ENCODE peak calls at places on chromosomes 13 and 19, in seven cellular contexts. M is fibroblast of lung, X is left ventricle myocardium inferior, L is heart right ventricle, S is skeletal muscle cell, Z is Peyer's patch, H is left lung. P is an unnamed sample.

GRCh38 chr13:29494520-29494919 is 101.0 kb downstream of the SLC7A1 start:
- DNase-seq in M (no peak), X (no peak), L (no peak), S (no peak), Z (peak), H (no peak), P (no peak)

GRCh38 chr13:113211774-113212173 is 2.4 kb downstream of the CUL4A start:
- DNase-seq in M (no peak), X (no peak), L (no peak), S (no peak), Z (no peak), H (no peak), P (no peak)

GRCh38 chr19:2478324-2478755 is 2.4 kb downstream of the GADD45B start:
- DNase-seq in M (peak), X (peak), L (peak), S (no peak), Z (peak), H (peak), P (peak)

GRCh38 chr19:16824658-16825311 is 4.4 kb upstream of the SIN3B start:
- DNase-seq in M (no peak), X (no peak), L (no peak), S (no peak), Z (no peak), H (no peak), P (peak)

GRCh38 chr13:38308736-38309135 is 40.9 kb upstream of the UFM1 start:
- DNase-seq in M (peak), X (no peak), L (no peak), S (peak), Z (no peak), H (no peak), P (peak)

GRCh38 chr19:55457683-55458457 is 3.6 kb downstream of the ISOC2 start:
- DNase-seq in M (no peak), X (no peak), L (no peak), S (no peak), Z (no peak), H (no peak), P (no peak)

GRCh38 chr19:44597131-44597491 is 16.3 kb upstream of the IGSF23 start:
- DNase-seq in M (no peak), X (no peak), L (no peak), S (no peak), Z (no peak), H (no peak), P (no peak)

GRCh38 chr19:34734601-34735103 is 609 bp downstream of the ZNF181 start:
- DNase-seq in M (no peak), X (no peak), L (no peak), S (no peak), Z (no peak), H (no peak), P (no peak)

GRCh38 chr13:72523049-72523448 is 204.4 kb downstream of the MZT1 start:
- DNase-seq in M (no peak), X (no peak), L (no peak), S (no peak), Z (no peak), H (no peak), P (no peak)

GRCh38 chr13:79772811-79773210 is 291.9 kb downstream of the NDFIP2 start:
- DNase-seq in M (peak), X (no peak), L (no peak), S (no peak), Z (no peak), H (no peak), P (no peak)

GRCh38 chr13:33577037-33577436 is 240.9 kb upstream of the RFC3 start:
- DNase-seq in M (peak), X (no peak), L (no peak), S (no peak), Z (no peak), H (no peak), P (peak)

GRCh38 chr19:33818426-33818825 is 21.8 kb downstream of the KCTD15 start:
- DNase-seq in M (no peak), X (no peak), L (no peak), S (no peak), Z (no peak), H (no peak), P (no peak)

GRCh38 chr19:17931532-17932191 is 1.2 kb upstream of the CCDC124 start:
- DNase-seq in M (no peak), X (no peak), L (no peak), S (no peak), Z (no peak), H (no peak), P (no peak)

GRCh38 chr19:41299755-41300089 is 10.2 kb upstream of the CCDC97 start:
- DNase-seq in M (peak), X (peak), L (peak), S (peak), Z (peak), H (peak), P (peak)

GRCh38 chr19:32287811-32288227 is 57.6 kb upstream of the ZNF507 start:
- DNase-seq in M (peak), X (peak), L (peak), S (peak), Z (peak), H (peak), P (peak)

GRCh38 chr13:101204270-101205011 is 211.9 kb downstream of the NALCN start:
- DNase-seq in M (peak), X (no peak), L (no peak), S (no peak), Z (no peak), H (no peak), P (no peak)

GRCh38 chr13:62094937-62095336 is 679.3 kb upstream of the PCDH20 start:
- DNase-seq in M (no peak), X (no peak), L (no peak), S (no peak), Z (no peak), H (no peak), P (no peak)

GRCh38 chr13:44072536-44072935 is 192.8 kb downstream of the LACC1 start:
- DNase-seq in M (no peak), X (no peak), L (no peak), S (no peak), Z (no peak), H (no peak), P (no peak)

GRCh38 chr13:60143775-60144174 is 20.0 kb downstream of the DIAPH3 start:
- DNase-seq in M (no peak), X (no peak), L (no peak), S (no peak), Z (no peak), H (no peak), P (peak)

GRCh38 chr19:13718733-13719132 is 45.6 kb upstream of the MRI1 start:
- DNase-seq in M (peak), X (peak), L (no peak), S (no peak), Z (no peak), H (no peak), P (peak)

GRCh38 chr19:34235425-34235940 is 18.9 kb upstream of the GARRE1 start:
- DNase-seq in M (no peak), X (no peak), L (no peak), S (no peak), Z (no peak), H (no peak), P (no peak)

GRCh38 chr19:7373862-7374261 is 25.1 kb downstream of the ARHGEF18 start:
- DNase-seq in M (no peak), X (no peak), L (no peak), S (no peak), Z (no peak), H (no peak), P (no peak)

GRCh38 chr19:4776436-4777205 is 14.9 kb upstream of the FEM1A start:
- DNase-seq in M (no peak), X (no peak), L (no peak), S (no peak), Z (no peak), H (no peak), P (no peak)

GRCh38 chr13:40963927-40964326 is 55.2 kb downstream of the ELF1 start:
- DNase-seq in M (peak), X (no peak), L (no peak), S (no peak), Z (no peak), H (no peak), P (peak)

GRCh38 chr19:50432221-50432626 is 468 bp upstream of the MYBPC2 start:
- DNase-seq in M (no peak), X (no peak), L (no peak), S (no peak), Z (no peak), H (no peak), P (peak)

GRCh38 chr19:3753631-3754410 is 7.7 kb downstream of the APBA3 start:
- DNase-seq in M (no peak), X (no peak), L (no peak), S (no peak), Z (no peak), H (no peak), P (no peak)

GRCh38 chr19:10655457-10656312 is 1.5 kb downstream of the ILF3 start:
- DNase-seq in M (no peak), X (no peak), L (no peak), S (no peak), Z (no peak), H (no peak), P (peak)

GRCh38 chr13:77040076-77040475 is 13.1 kb upstream of the FBXL3 start:
- DNase-seq in M (no peak), X (no peak), L (no peak), S (no peak), Z (no peak), H (no peak), P (no peak)

GRCh38 chr13:77040835-77041234 is 13.9 kb upstream of the FBXL3 start:
- DNase-seq in M (no peak), X (no peak), L (no peak), S (no peak), Z (no peak), H (no peak), P (no peak)

GRCh38 chr13:77047649-77048343 is 20.8 kb upstream of the FBXL3 start:
- DNase-seq in M (no peak), X (no peak), L (no peak), S (no peak), Z (no peak), H (no peak), P (no peak)

GRCh38 chr13:77038907-77039470 is 12.0 kb upstream of the FBXL3 start:
- DNase-seq in M (no peak), X (no peak), L (no peak), S (no peak), Z (no peak), H (no peak), P (no peak)

DNA sequence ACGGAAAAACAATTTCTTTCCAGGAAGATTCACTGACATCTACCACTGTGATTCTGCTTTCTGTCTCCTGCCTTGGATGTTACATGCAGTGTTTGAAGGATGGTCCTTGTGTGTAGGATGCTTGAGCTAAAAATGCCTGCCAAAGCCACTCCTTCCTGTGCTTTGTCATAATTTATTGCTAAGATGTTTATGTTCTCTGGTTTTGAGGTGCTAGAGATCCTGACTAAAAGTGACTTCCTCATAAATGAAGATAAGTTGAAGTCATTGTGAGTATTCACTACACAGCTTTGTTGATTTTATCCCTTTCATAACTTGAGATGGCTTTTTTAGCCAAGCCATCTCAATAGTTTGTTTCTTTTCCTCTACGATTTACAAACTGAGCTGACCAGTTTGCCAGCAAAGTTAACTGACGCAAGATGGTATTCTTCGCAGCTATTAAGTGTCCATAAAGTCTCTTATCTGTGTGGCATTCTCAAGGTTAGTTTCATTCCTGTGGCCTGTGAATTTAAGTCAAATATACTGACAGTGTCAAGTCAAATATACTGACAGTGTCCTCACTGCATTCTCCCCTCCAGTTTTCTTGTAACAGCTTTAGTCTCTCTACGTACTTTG is 15.7 kb upstream of the FBXL3 start:
- DNase-seq in M (peak), X (no peak), L (no peak), S (no peak), Z (no peak), H (no peak), P (no peak)
- H3K4me3 ChIP-seq in M (no peak), X (no peak), L (no peak), S (no peak), Z (no peak), H (no peak), P (no peak)

DNA sequence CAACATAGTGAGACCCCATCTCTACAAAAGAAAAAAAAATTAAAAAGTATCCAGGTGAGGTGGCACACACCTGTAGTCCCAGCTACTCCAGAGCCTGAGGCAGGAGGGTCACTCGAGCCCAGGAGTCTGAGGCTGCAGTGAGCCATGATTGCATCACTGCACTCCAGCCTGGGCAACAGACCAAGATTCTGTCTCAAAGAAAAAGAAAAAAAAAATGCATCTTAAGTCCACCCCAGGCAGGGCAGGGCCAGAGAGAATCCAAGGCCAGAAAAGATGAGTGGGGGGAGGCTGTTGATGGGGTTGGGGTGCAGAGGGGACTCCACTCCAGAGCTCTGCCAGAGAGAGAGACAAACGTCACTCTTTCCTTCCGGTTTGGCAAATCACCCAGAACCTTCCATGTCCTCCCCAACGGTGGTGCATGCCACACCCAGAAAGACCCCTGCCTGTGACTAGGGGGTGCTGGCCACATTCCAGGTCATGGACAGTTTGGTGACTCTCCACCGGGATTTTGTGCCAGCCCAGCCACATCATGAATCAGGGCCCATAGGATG is 431 bp downstream of the FUT3 start:
- DNase-seq in M (peak), X (no peak), L (no peak), S (no peak), Z (no peak), H (peak), P (peak)
- H3K4me3 ChIP-seq in M (no peak), X (no peak), L (no peak), S (no peak), Z (peak), H (peak), P (no peak)

GRCh38 chr13:34959489-34959888 is 17.4 kb downstream of the NBEA start:
- DNase-seq in M (no peak), X (no peak), L (no peak), S (no peak), Z (no peak), H (no peak), P (no peak)

GRCh38 chr13:34967851-34968562 is 25.9 kb downstream of the NBEA start:
- DNase-seq in M (no peak), X (no peak), L (no peak), S (no peak), Z (no peak), H (no peak), P (no peak)

DNA sequence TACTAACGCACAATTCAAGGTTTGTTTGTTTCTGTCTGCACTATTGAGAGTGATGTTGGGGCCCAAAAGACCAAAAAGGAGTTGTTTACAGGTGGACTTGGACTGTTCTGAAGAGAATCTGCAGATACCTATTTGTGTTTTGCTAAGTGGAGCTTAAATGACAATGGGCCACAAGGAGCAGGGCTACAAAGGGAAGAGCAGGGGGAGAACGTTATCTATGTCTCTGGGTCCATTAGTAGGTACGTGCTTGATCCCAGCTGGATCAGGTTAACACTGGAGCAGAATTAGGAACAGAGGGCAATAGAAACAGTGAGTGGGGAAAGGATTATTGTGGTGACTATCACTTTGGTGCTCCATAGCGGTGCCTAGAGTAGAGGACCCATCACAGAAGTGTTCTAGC is 22.5 kb downstream of the NBEA start:
- DNase-seq in M (no peak), X (no peak), L (no peak), S (no peak), Z (no peak), H (no peak), P (no peak)
- H3K4me3 ChIP-seq in M (no peak), X (no peak), L (no peak), S (no peak), Z (no peak), H (no peak), P (no peak)

GRCh38 chr13:51840917-51841316 is 4.1 kb downstream of the TMEM272 start:
- DNase-seq in M (no peak), X (no peak), L (no peak), S (no peak), Z (no peak), H (no peak), P (no peak)

GRCh38 chr13:51840141-51840540 is 4.8 kb downstream of the TMEM272 start:
- DNase-seq in M (no peak), X (no peak), L (no peak), S (no peak), Z (no peak), H (no peak), P (no peak)

GRCh38 chr13:51839711-51840110 is 5.3 kb downstream of the TMEM272 start:
- DNase-seq in M (no peak), X (no peak), L (no peak), S (no peak), Z (no peak), H (no peak), P (no peak)

GRCh38 chr13:51843529-51843928 is 1.4 kb downstream of the TMEM272 start:
- DNase-seq in M (no peak), X (no peak), L (no peak), S (no peak), Z (no peak), H (no peak), P (no peak)

GRCh38 chr13:51841732-51842131 is 3.2 kb downstream of the TMEM272 start:
- DNase-seq in M (no peak), X (no peak), L (no peak), S (no peak), Z (no peak), H (no peak), P (no peak)
- H3K4me3 ChIP-seq in M (no peak), X (no peak), L (no peak), S (no peak), Z (no peak), H (no peak), P (no peak)